ENCODE peak calls at places on chromosomes 11 and 22, in seven cellular contexts. P is upper lobe of left lung, H is ovary, R is IMR-90, N is body of pancreas, C is spleen, I is K562. E is an unnamed sample. For H3K4me1, the result is how much of the 10 kb centered on the place peaks cover.

GRCh38 chr11:73376803-73377629 is 817 bp downstream of the RELT start:
- DNase-seq in P (peak), H (peak), R (peak), N (peak), C (peak), I (peak), E (peak)

GRCh38 chr11:124896821-124897391 is 759 bp downstream of the ROBO4 start:
- DNase-seq in P (no peak), H (no peak), R (no peak), N (no peak), C (no peak), I (no peak), E (no peak)

GRCh38 chr11:130533113-130533803 is 84.8 kb downstream of the ADAMTS15 start:
- DNase-seq in P (no peak), H (no peak), R (no peak), N (no peak), C (no peak), I (no peak), E (no peak)

GRCh38 chr11:47033439-47033838 is 96.9 kb downstream of the CSTPP1 start:
- DNase-seq in P (no peak), H (no peak), R (no peak), N (no peak), C (no peak), I (no peak), E (no peak)

GRCh38 chr11:93648168-93648567 is 13.3 kb upstream of the CEP295 start:
- DNase-seq in P (no peak), H (no peak), R (peak), N (no peak), C (no peak), I (peak), E (no peak)

GRCh38 chr22:37196539-37197450 is 8.7 kb upstream of the C1QTNF6 start:
- DNase-seq in P (peak), H (peak), R (peak), N (peak), C (peak), I (no peak), E (peak)

GRCh38 chr11:121563003-121563402 is 110.2 kb upstream of the SORL1-AS1 start:
- DNase-seq in P (no peak), H (no peak), R (no peak), N (no peak), C (no peak), I (no peak), E (no peak)

GRCh38 chr11:82577246-82577645 is 156.4 kb downstream of the FAM181B start:
- DNase-seq in P (no peak), H (no peak), R (no peak), N (no peak), C (no peak), I (no peak), E (no peak)

GRCh38 chr11:1773711-1774550 is 10.2 kb upstream of the CTSD start:
- DNase-seq in P (no peak), H (no peak), R (no peak), N (no peak), C (peak), I (no peak), E (no peak)

GRCh38 chr11:876550-876949 is 33.9 kb downstream of the TSPAN4 start:
- DNase-seq in P (no peak), H (no peak), R (peak), N (peak), C (peak), I (no peak), E (peak)

GRCh38 chr22:36399473-36399780 is 11.7 kb upstream of the MYH9 start:
- DNase-seq in P (no peak), H (no peak), R (no peak), N (no peak), C (no peak), I (no peak), E (no peak)

GRCh38 chr11:62713343-62713742 is 5.9 kb downstream of the GNG3 start:
- DNase-seq in P (peak), H (no peak), R (no peak), N (peak), C (no peak), I (peak), E (peak)

GRCh38 chr11:73995731-73996130 is 13.1 kb upstream of the UCP2 start:
- DNase-seq in P (no peak), H (no peak), R (no peak), N (no peak), C (no peak), I (no peak), E (no peak)

GRCh38 chr11:45698777-45699497 is 33.5 kb upstream of the CHST1 start:
- DNase-seq in P (no peak), H (no peak), R (no peak), N (no peak), C (peak), I (no peak), E (no peak)

GRCh38 chr11:13902456-13902855 is 60.1 kb upstream of the SPON1 start:
- DNase-seq in P (no peak), H (no peak), R (no peak), N (no peak), C (no peak), I (no peak), E (no peak)

GRCh38 chr11:73317803-73318202 is 9.7 kb downstream of the ARHGEF17 start:
- DNase-seq in P (no peak), H (no peak), R (no peak), N (no peak), C (no peak), I (no peak), E (no peak)

GRCh38 chr22:44132724-44133123 is 48.0 kb upstream of the PARVG start:
- DNase-seq in P (no peak), H (no peak), R (no peak), N (no peak), C (peak), I (no peak), E (no peak)

GRCh38 chr22:30825711-30826505 is 131.2 kb downstream of the OSBP2 start:
- DNase-seq in P (no peak), H (no peak), R (no peak), N (no peak), C (no peak), I (no peak), E (no peak)

GRCh38 chr11:120086651-120087050 is 51.3 kb downstream of the TRIM29 start:
- DNase-seq in P (no peak), H (no peak), R (no peak), N (no peak), C (no peak), I (no peak), E (no peak)

GRCh38 chr22:46319319-46319718 is 16.2 kb upstream of the TRMU start:
- DNase-seq in P (no peak), H (no peak), R (no peak), N (no peak), C (peak), I (no peak), E (no peak)

GRCh38 chr22:44026630-44027511 is 2.8 kb downstream of the PARVB start:
- DNase-seq in P (peak), H (peak), R (peak), N (peak), C (peak), I (peak), E (peak)

GRCh38 chr11:92152245-92152644 is 72.4 kb upstream of the FAT3 start:
- DNase-seq in P (no peak), H (no peak), R (no peak), N (no peak), C (no peak), I (no peak), E (peak)

GRCh38 chr11:35148163-35148562 is 9.2 kb downstream of the CD44 start:
- DNase-seq in P (no peak), H (no peak), R (no peak), N (no peak), C (no peak), I (no peak), E (no peak)

GRCh38 chr11:27242591-27242990 is 120.4 kb downstream of the CCDC34 start:
- DNase-seq in P (no peak), H (no peak), R (peak), N (no peak), C (no peak), I (no peak), E (no peak)

GRCh38 chr11:86214710-86215109 is 29.8 kb upstream of the EED start:
- DNase-seq in P (no peak), H (no peak), R (no peak), N (no peak), C (no peak), I (no peak), E (no peak)

GRCh38 chr22:37068859-37069258 is 17.3 kb downstream of the KCTD17 start:
- DNase-seq in P (no peak), H (no peak), R (no peak), N (no peak), C (no peak), I (no peak), E (no peak)

GRCh38 chr11:44610556-44610955 is 45.1 kb downstream of the CD82 start:
- DNase-seq in P (no peak), H (no peak), R (no peak), N (no peak), C (no peak), I (no peak), E (no peak)

GRCh38 chr11:5930614-5931013 is 11.4 kb upstream of the OR56A3 start:
- DNase-seq in P (no peak), H (no peak), R (no peak), N (no peak), C (no peak), I (no peak), E (no peak)

GRCh38 chr11:70270877-70271634 is 566 bp downstream of the PPFIA1 start:
- DNase-seq in P (peak), H (peak), R (peak), N (peak), C (peak), I (peak), E (peak)

GRCh38 chr22:27507935-27508504 is 293.5 kb downstream of the MN1 start:
- DNase-seq in P (no peak), H (no peak), R (peak), N (no peak), C (no peak), I (no peak), E (no peak)

GRCh38 chr11:34274712-34275398 is 83.0 kb downstream of the ABTB2 start:
- DNase-seq in P (peak), H (peak), R (peak), N (peak), C (no peak), I (no peak), E (peak)

GRCh38 chr22:27462190-27462589 is 339.4 kb downstream of the MN1 start:
- DNase-seq in P (no peak), H (no peak), R (no peak), N (no peak), C (no peak), I (no peak), E (no peak)

GRCh38 chr11:93652161-93652597 is 9.3 kb upstream of the CEP295 start:
- DNase-seq in P (no peak), H (no peak), R (peak), N (peak), C (no peak), I (peak), E (no peak)

GRCh38 chr22:17703811-17704210 is 65.3 kb downstream of the BCL2L13 start:
- DNase-seq in P (no peak), H (no peak), R (peak), N (no peak), C (no peak), I (no peak), E (no peak)

GRCh38 chr11:39589391-39589790 is 1870.1 kb downstream of the LRRC4C start:
- DNase-seq in P (no peak), H (no peak), R (no peak), N (no peak), C (no peak), I (no peak), E (no peak)

GRCh38 chr11:6629892-6630631 is 10.8 kb upstream of the TPP1 start:
- DNase-seq in P (no peak), H (peak), R (no peak), N (peak), C (peak), I (no peak), E (no peak)

GRCh38 chr11:76587810-76588454 is 82.6 kb downstream of the LRRC32 start:
- DNase-seq in P (no peak), H (no peak), R (peak), N (no peak), C (no peak), I (no peak), E (no peak)

DNA sequence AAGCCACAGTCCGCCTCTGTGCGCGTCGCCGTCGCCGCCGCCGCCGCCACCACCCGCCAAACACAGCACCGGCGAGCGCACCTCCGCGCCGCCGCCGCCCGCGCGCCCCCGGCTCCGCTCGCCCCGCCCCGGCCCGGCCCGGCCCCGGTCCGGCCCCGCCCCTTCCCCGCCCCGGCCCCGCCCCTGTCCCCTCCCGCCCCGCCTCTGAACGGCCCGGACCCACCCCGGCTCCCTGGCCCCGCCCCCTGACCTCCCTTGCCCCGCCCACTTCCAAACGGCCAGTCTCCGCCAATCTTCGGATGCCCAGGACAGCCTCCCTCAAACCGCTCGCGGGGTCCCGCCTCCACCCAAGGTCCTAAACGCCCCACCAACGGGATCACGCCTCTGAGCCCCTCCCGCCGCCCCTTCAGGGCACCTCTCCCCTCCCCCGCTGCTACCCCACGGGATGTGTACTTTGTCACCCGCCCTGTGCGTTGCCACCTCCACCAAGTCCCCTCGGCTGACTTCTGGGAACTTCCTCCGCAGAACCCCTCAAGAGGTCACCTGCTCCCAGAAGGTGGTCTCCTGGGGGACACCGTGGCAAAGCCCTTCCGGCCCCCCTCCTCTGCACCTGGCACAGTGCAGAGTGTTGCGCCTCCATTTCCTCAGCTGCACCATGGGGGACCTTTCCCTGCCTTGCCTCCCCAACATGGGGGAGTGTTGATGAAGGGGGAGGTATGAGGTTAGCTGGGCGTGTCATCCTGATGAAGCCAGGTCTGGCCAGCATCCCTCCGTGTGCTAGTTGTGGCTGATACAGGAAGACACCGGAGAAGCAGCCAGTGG is at the start of gene KIAA0930:
- DNase-seq in P (peak), H (peak), R (peak), N (peak), C (peak), I (peak), E (peak)
- TF ChIP-seq POLR2A in P (no peak), H (no peak), R (no peak), N (no peak), C (no peak), I (no peak), E (peak)

GRCh38 chr11:129392995-129393394 is 17.3 kb downstream of the BARX2 start:
- DNase-seq in P (no peak), H (no peak), R (no peak), N (no peak), C (no peak), I (no peak), E (no peak)
- H3K4me1 ChIP-seq in P (under half), H (under half), R (under half), N (under half), C (under half), I (under half), E (under half)

GRCh38 chr11:8384199-8384821 is 120.6 kb upstream of the LMO1 start:
- DNase-seq in P (peak), H (no peak), R (no peak), N (peak), C (peak), I (peak), E (no peak)
- TF ChIP-seq CTCF in P (no peak), H (no peak), R (peak), N (peak), C (no peak), I (peak), E (no peak)

DNA sequence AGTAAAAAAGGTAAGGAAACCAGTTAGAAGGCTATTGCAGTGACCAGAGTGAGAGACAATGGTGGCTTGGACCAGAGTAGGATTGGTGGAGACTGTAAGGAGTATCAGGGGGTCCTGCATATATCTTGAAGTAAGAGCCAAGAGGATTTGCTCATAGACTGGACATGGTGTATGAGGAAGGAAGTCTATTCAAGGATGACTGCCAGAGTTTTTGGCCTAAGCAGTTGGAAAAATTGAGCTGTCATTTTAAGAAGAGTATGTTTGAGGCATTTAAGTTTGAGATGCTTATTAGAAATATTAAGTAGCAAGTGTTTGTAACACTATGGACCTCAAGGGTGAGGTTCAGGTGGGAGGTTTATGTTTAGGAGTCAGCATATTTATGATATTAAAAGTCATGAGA is 596.6 kb downstream of the METTL15 start:
- DNase-seq in P (no peak), H (no peak), R (no peak), N (no peak), C (no peak), I (no peak), E (no peak)
- TF ChIP-seq POLR2A in P (no peak), H (no peak), R (no peak), N (no peak), C (no peak), I (no peak), E (no peak)

DNA sequence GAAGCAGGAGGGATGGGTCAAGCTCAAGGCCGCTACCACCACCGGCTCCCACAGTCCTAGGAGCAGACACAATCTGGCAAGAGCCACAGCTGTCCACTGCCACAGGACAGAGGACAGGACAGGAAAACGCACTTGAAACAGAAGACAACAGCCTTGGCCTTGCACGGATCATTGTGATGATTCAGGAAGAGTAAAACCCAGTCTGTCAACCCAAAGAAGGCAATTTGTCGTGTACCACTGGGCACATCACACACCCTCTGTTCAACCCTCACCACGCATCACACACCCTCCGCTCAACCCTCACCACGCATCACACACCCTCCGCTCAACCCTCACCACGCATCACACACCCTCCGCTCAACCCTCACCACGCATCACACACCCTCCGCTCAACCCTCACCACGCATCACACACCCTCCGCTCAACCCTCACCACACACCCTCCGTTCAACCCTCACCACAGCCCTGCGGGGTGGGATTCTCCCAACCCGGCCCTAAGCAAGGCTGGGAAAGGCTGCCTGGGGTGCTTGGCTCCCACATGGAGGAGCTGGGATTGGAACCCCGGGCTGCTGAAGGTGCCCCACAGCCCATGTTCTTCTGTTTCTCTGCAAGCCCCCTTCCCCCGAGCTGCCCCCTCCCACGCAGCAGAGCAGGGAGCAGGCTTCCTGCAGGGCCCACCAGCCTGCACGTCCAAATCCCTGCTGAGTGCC is 11.3 kb upstream of the CDC42BPG start:
- DNase-seq in P (no peak), H (no peak), R (no peak), N (no peak), C (no peak), I (no peak), E (no peak)
- H3K4me1 ChIP-seq in P (half or more), H (under half), R (under half), N (under half), C (half or more), I (under half), E (under half)

GRCh38 chr11:58784995-58785394 is 53.3 kb upstream of the GLYAT start:
- DNase-seq in P (no peak), H (no peak), R (no peak), N (no peak), C (no peak), I (no peak), E (no peak)
- TF ChIP-seq CTCF in P (no peak), H (no peak), R (no peak), N (no peak), C (no peak), I (no peak), E (peak)

GRCh38 chr11:107856981-107857517 is 1.5 kb downstream of the SLC35F2 start:
- DNase-seq in P (no peak), H (no peak), R (no peak), N (no peak), C (no peak), I (no peak), E (no peak)

GRCh38 chr11:107859459-107860239 is 1.1 kb upstream of the SLC35F2 start:
- DNase-seq in P (peak), H (peak), R (no peak), N (peak), C (peak), I (peak), E (peak)

GRCh38 chr11:107856180-107856980 is 2.2 kb downstream of the SLC35F2 start:
- DNase-seq in P (no peak), H (no peak), R (no peak), N (no peak), C (no peak), I (no peak), E (no peak)

GRCh38 chr11:107858217-107859070 is at the start of gene SLC35F2:
- DNase-seq in P (peak), H (peak), R (peak), N (peak), C (peak), I (peak), E (peak)

DNA sequence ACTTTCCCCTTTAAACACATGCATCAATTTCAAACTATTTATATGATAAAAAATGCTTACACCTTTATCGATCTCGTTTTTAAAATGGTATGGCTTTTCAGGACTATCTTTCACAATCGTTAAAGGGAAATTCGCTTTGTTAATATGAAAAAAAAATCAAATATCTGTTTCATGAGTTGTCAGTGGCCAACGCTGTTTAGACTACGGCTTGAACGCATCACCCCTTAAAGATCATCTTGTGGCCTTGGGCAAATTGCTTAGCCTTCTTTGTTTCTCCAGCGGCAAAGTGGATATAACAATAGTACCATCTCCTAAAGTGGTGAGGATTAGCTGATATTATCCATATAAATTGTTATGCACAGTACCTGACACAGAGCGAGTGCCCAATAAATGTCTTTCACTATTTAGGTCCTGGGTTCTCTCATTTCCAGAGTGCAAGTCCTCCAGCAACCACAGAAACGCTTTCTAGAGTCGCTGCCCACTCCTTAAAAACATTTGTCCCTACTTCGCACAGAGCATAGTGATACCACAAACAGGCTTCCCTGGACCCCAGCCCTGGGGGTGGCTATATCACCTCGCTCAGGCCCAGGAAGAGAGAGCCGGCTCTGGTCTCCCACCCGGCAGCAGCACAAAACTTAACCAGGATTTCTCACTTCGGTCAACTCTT is 904 bp downstream of the SLC35F2 start:
- DNase-seq in P (no peak), H (no peak), R (peak), N (no peak), C (no peak), I (no peak), E (no peak)
- TF ChIP-seq POLR2A in P (no peak), H (no peak), R (no peak), N (no peak), C (no peak), I (no peak), E (no peak)

E was measured in right lobe of liver.